ENCODE peak calls at places on chromosomes 16 and 17, in four cellular contexts. S, C, D and B are unnamed samples.

GRCh38 chr17:66570353-66571195 is 264.3 kb upstream of the CACNG5 start:
- DNase-seq in S (no peak), C (no peak), D (no peak), B (no peak)

GRCh38 chr16:11543676-11544393 is 42.9 kb downstream of the LITAF start:
- DNase-seq in S (no peak), C (no peak), D (no peak), B (peak; percentile 35)

GRCh38 chr17:75683467-75684041 is 16.4 kb downstream of the SAP30BP start:
- DNase-seq in S (peak; percentile 59), C (no peak), D (peak; percentile 88), B (no peak)

GRCh38 chr16:89924925-89925307 is 1.8 kb downstream of the TUBB3 start:
- DNase-seq in S (no peak), C (no peak), D (no peak), B (no peak)

GRCh38 chr16:84277244-84277823 is 17.3 kb upstream of the WFDC1 start:
- DNase-seq in S (peak; percentile 51), C (no peak), D (peak; percentile 48), B (peak; percentile 62)

GRCh38 chr17:66422181-66422580 is 119.8 kb downstream of the PRKCA start:
- DNase-seq in S (no peak), C (no peak), D (no peak), B (no peak)

GRCh38 chr17:62625184-62625869 is 2.1 kb upstream of the MRC2 start:
- DNase-seq in S (no peak), C (no peak), D (no peak), B (no peak)

GRCh38 chr16:53992057-53992378 is 288.1 kb downstream of the FTO start:
- DNase-seq in S (no peak), C (no peak), D (no peak), B (no peak)

GRCh38 chr17:43092891-43093290 is 32.3 kb downstream of the BRCA1 start:
- DNase-seq in S (no peak), C (no peak), D (no peak), B (no peak)

GRCh38 chr16:71338193-71338592 is 20.3 kb upstream of the CALB2 start:
- DNase-seq in S (peak; percentile 78), C (no peak), D (peak; percentile 80), B (no peak)

GRCh38 chr16:85316944-85317343 is 204.7 kb upstream of the CIBAR2 start:
- DNase-seq in S (no peak), C (no peak), D (no peak), B (no peak)

GRCh38 chr17:40552806-40553693 is 12.2 kb downstream of the CCR7 start:
- DNase-seq in S (no peak), C (no peak), D (no peak), B (no peak)

GRCh38 chr17:59373879-59374495 is 42.5 kb downstream of the YPEL2 start:
- DNase-seq in S (no peak), C (no peak), D (no peak), B (no peak)

GRCh38 chr16:79997257-79997656 is 396.7 kb upstream of the MAF start:
- DNase-seq in S (peak; percentile 19), C (no peak), D (no peak), B (peak; percentile 20)

GRCh38 chr16:24013733-24014645 is 178.2 kb downstream of the PRKCB start:
- DNase-seq in S (no peak), C (peak; percentile 98), D (no peak), B (no peak)

GRCh38 chr17:3019761-3020160 is 43.6 kb downstream of the OR1D5 start:
- DNase-seq in S (no peak), C (no peak), D (no peak), B (no peak)

GRCh38 chr17:47945080-47945479 is 3.7 kb downstream of the PNPO start:
- DNase-seq in S (no peak), C (no peak), D (no peak), B (no peak)

GRCh38 chr16:88792668-88793587 is 7.9 kb upstream of the PIEZO1 start:
- DNase-seq in S (no peak), C (no peak), D (no peak), B (no peak)

GRCh38 chr16:81140930-81141780 is 45.0 kb upstream of the GCSH start:
- DNase-seq in S (peak; percentile 82), C (no peak), D (peak; percentile 45), B (peak; percentile 51)

GRCh38 chr17:29243792-29244191 is 2.9 kb upstream of the CRYBA1 start:
- DNase-seq in S (peak; percentile 30), C (no peak), D (no peak), B (no peak)

GRCh38 chr17:79811036-79811887 is 14.4 kb upstream of the CBX8 start:
- DNase-seq in S (peak; percentile 64), C (no peak), D (peak; percentile 50), B (no peak)

GRCh38 chr17:78759969-78760352 is 22.1 kb downstream of the CYTH1 start:
- DNase-seq in S (no peak), C (no peak), D (no peak), B (no peak)

GRCh38 chr17:68087851-68088250 is 52.3 kb downstream of the KPNA2 start:
- DNase-seq in S (no peak), C (no peak), D (no peak), B (no peak)

GRCh38 chr17:40952675-40953074 is 14.1 kb downstream of the KRT39 start:
- DNase-seq in S (no peak), C (no peak), D (no peak), B (no peak)

GRCh38 chr16:23145186-23145585 is 4.1 kb downstream of the USP31 start:
- DNase-seq in S (no peak), C (no peak), D (no peak), B (no peak)

GRCh38 chr17:34118564-34118963 is 136.5 kb upstream of the CCL2 start:
- DNase-seq in S (no peak), C (no peak), D (no peak), B (no peak)

GRCh38 chr17:77009877-77010276 is 130.9 kb upstream of the SEC14L1 start:
- DNase-seq in S (no peak), C (no peak), D (no peak), B (no peak)

GRCh38 chr17:77010667-77011066 is 130.1 kb upstream of the SEC14L1 start:
- DNase-seq in S (no peak), C (no peak), D (no peak), B (no peak)

DNA sequence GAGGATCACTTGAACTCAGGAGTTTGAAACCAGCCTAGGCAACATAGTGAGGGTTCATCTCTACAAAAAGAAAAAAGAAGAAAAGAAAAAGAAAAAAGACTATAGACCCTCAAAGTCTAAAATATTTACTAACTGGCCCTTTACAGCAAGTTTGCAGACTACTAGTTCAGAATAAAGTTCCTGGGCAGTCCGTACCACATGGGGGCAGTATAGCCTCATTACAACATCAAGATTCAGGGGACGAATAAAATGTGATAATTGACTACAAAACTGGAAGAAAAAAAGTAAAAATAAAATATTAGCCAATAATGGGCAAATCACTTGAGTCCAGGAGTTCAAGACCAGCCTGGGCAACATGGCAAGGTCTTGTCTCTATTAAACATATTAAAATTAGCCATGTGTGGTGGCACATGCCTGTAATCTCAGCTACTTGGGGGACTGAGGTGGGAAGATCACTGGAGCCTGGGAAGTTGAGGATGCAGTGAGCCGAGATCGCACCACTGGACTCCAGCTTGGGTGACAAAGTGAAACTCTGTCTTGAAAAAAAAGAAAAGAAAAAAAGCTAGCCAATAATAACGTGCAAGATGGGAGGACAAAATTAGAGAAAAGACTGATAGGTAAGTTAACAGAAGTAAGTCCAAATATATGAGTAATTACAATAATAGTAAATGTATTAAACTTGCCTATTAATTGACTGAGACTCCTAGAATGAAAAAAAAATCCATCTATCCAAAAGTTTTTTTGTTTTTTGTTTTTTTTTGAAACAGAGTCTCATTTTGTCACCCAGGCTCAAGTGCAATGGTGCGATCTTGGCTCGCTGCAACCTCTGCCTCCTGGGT is 129.4 kb upstream of the SEC14L1 start:
- DNase-seq in S (peak; percentile 53), C (no peak), D (peak; percentile 48), B (no peak)
- TF ChIP-seq YY1 in S (no peak), C (no peak), D (no peak), B (no peak)

DNA sequence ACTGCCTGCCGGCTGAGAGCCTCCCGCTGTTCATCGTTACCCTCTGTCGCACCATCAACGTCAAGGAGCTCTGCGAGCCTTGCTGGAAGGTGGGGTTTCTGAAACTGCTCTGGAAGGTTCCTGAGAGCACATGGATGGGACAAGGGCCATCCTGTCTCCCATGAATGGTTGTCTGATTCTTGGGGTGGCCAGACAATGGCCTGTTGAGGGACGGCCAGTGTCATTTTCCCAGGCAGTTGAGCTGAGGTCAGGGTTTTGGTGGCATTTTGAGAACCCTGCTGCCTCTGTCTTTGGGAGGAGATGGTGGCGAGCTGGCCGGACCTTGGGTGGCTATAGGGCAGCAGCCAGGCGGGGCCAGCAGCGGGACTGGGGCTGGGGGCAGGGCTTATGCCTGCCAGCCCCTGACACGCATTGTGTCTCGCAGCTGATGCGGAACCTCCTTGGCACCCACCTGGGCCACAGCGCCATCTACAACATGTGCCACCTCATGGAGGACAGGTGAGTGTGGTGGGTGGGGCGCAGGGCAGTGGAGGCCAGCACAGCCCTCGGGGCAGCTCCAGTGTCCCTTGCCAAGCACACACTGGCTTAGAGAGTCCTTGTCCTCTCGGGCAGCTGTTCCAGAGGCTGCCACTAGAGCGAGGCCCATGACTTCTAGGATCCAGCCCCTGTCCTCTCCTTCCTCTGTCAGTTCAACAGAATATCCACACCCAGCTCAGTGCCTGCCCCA is 9.1 kb downstream of the TSC2 start:
- DNase-seq in S (no peak), C (no peak), D (no peak), B (no peak)
- TF ChIP-seq ZNF274 in S (no peak), C (no peak), D (no peak), B (no peak)

DNA sequence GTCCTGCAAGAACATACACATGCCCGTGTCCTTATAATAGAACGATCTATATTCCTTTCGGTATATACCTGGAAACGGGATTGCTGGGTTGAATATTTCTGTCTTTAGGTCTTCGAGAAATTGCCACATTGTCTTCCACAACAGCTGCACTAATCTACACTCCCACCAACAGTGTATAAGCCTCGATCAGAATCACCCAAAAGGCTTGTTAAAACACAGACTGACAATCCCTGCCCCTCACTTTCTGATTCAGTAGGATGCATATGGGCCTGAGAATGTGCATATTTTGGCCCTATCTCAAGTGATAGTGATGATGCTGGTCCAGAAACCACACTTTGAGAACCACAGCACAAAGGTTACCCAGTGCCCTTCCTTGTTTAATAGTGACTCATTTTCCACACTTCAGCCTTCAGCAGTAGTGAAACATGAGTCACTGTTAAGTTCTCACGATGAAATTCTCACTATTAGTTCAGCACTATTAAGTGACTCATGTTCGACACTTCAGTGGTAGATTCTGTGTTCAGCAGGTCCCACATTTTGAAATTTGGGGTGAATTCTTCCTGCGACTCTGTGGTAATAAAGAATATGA is 215.6 kb downstream of the GRIN2A start:
- DNase-seq in S (peak; percentile 21), C (peak; percentile 86), D (no peak), B (no peak)
- TF ChIP-seq YY1 in S (no peak), C (no peak), D (no peak), B (no peak)

DNA sequence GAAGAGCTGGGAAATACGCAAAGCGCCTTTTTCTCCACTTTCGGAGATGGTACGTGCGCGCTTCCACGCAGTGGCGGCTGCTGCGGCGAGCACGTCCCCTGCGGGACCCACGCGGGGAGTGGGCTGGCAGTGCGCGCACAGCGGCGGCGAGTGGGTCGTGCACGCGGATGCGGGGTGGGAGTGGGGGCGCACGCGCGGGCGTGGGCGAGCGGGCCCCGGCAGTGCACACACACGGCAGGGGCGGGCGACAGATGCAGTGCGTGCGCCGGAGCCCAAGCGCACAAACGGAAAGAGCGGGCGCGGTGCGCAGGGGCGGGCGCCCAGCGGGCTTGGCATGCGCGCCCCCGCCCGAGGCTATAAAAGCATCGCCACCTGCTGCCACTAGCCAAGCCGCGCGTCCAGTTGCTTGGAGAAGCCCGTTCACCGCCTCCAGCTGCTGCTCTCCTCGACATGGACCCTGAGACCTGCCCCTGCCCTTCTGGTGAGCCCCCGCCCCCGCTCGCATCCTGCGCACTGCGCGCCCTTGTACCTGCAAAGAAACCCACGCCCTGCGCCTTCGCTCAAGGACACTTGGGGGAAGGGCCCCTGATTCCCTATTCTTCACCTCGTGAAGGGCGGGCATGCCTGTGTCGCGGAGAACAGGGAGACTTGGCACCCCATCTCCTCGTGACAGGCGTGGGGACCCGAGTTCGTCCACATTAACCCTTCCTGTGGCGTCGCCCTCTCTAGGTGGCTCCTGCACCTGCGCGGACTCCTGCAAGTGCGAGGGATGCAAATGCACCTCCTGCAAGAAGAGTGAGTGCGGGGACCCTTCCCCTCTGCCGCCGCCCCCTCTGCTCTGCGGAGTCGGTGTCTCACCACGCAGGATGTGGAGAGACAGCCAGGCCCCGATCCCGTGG is at the start of gene MT3:
- DNase-seq in S (no peak), C (no peak), D (no peak), B (no peak)
- TF ChIP-seq ZNF274 in S (no peak), C (no peak), D (no peak), B (no peak)